ENCODE peak calls at places on chromosomes 7 and 10, in six cellular contexts. B, G, Y, R, X and D are unnamed samples.

GRCh38 chr7:152674860-152675760 is 831 bp downstream of the XRCC2 start:
- DNase-seq in B (no peak), G (no peak), Y (no peak), R (no peak), X (peak), D (no peak)

GRCh38 chr10:94320285-94320914 is 42.3 kb downstream of the NOC3L start:
- DNase-seq in B (peak), G (no peak), Y (no peak), R (peak), X (peak), D (peak)

GRCh38 chr7:143979999-143980398 is 20.1 kb upstream of the OR6B1 start:
- DNase-seq in B (no peak), G (no peak), Y (no peak), R (no peak), X (no peak), D (no peak)

GRCh38 chr7:45324683-45325237 is 167.2 kb downstream of the RAMP3 start:
- DNase-seq in B (no peak), G (no peak), Y (no peak), R (no peak), X (no peak), D (no peak)

GRCh38 chr7:40922316-40922670 is 780.6 kb downstream of the INHBA start:
- DNase-seq in B (no peak), G (no peak), Y (no peak), R (no peak), X (no peak), D (no peak)

GRCh38 chr10:88687853-88688467 is 18.1 kb upstream of the LIPK start:
- DNase-seq in B (no peak), G (no peak), Y (no peak), R (no peak), X (no peak), D (no peak)

GRCh38 chr7:11332865-11333228 is 359.2 kb downstream of the PHF14 start:
- DNase-seq in B (no peak), G (no peak), Y (no peak), R (no peak), X (no peak), D (no peak)

GRCh38 chr10:70996549-70996948 is 108.2 kb upstream of the PCBD1 start:
- DNase-seq in B (no peak), G (no peak), Y (no peak), R (no peak), X (no peak), D (no peak)

GRCh38 chr10:102196893-102197292 is 29.2 kb upstream of the ELOVL3 start:
- DNase-seq in B (no peak), G (no peak), Y (no peak), R (no peak), X (no peak), D (no peak)

GRCh38 chr7:140485463-140486265 is 6.4 kb upstream of the MKRN1 start:
- DNase-seq in B (no peak), G (no peak), Y (no peak), R (peak), X (no peak), D (no peak)

GRCh38 chr7:35513828-35514227 is 181.1 kb downstream of the HERPUD2 start:
- DNase-seq in B (no peak), G (no peak), Y (no peak), R (no peak), X (no peak), D (no peak)

GRCh38 chr10:88281592-88282268 is 301.4 kb downstream of the RNLS start:
- DNase-seq in B (no peak), G (no peak), Y (no peak), R (no peak), X (no peak), D (no peak)

GRCh38 chr7:113996405-113996804 is 77.6 kb upstream of the PPP1R3A start:
- DNase-seq in B (no peak), G (no peak), Y (no peak), R (no peak), X (no peak), D (no peak)

GRCh38 chr10:97372233-97372875 is 28.8 kb downstream of the RRP12 start:
- DNase-seq in B (no peak), G (no peak), Y (no peak), R (no peak), X (no peak), D (no peak)

GRCh38 chr7:40611472-40611871 is 476.7 kb downstream of the SUGCT start:
- DNase-seq in B (no peak), G (no peak), Y (no peak), R (no peak), X (no peak), D (no peak)

GRCh38 chr10:72084094-72084459 is 4.3 kb downstream of the SPOCK2 start:
- DNase-seq in B (no peak), G (no peak), Y (no peak), R (no peak), X (no peak), D (no peak)

GRCh38 chr7:154505362-154505761 is 453.2 kb downstream of the DPP6 start:
- DNase-seq in B (no peak), G (no peak), Y (peak), R (no peak), X (no peak), D (no peak)

GRCh38 chr10:11255796-11256444 is 238.2 kb downstream of the CELF2 start:
- DNase-seq in B (no peak), G (no peak), Y (no peak), R (no peak), X (peak), D (peak)

GRCh38 chr10:100303724-100304319 is 17.3 kb upstream of the BLOC1S2 start:
- DNase-seq in B (peak), G (no peak), Y (no peak), R (no peak), X (no peak), D (no peak)

GRCh38 chr7:116705419-116705818 is 33.4 kb downstream of the MET start:
- DNase-seq in B (no peak), G (no peak), Y (no peak), R (no peak), X (no peak), D (no peak)

GRCh38 chr10:47380341-47381215 is 3.5 kb downstream of the ZNF488 start:
- DNase-seq in B (no peak), G (peak), Y (no peak), R (peak), X (no peak), D (no peak)

GRCh38 chr7:67267914-67268313 is 271.3 kb downstream of the TYW1 start:
- DNase-seq in B (no peak), G (no peak), Y (no peak), R (no peak), X (no peak), D (no peak)

DNA sequence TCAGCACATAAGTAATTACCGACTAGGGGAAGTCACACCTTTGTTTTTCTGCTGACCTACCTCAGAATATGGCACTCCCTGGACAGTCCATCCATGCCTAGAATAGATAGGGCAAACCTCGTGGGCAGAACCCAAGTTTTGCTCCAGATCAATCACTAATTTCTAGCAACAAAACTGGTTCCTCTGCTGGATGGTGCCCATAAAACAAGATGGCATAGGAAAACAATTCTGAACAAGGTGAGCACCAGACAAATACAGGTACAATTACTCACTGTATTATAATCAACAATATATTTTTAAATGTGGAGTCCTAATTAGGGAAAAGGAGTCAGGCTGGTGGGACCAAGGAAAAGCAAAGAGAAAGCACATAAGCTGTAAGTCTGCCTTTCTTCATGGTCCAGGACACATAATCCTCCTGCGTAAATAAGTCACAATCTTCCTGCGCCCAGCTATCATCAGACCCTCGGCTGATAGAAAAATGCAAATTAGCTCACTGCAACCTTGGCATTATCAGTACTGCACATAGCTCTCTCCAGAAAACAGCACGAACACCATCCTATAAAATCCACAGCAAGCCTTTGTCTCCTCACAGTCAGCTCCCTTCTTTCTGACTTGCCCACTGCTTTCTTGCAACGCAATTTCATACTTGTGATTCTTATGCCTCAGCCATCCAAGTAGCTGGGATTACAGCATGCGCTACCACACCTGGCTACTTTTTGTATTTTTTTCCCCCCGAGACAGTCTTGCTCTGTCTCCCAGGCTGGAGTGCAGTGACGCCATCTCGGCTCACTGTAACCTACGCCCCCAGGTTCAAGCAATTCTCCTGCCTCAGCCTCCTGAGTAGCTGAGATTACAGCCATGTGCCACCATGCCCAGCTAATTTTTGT is 15.1 kb downstream of the URGCP start:
- DNase-seq in B (no peak), G (no peak), Y (no peak), R (no peak), X (no peak), D (no peak)
- H3K27ac ChIP-seq in B (no peak), G (no peak), Y (no peak), R (no peak), X (no peak), D (no peak)

GRCh38 chr7:91310829-91311460 is 46.7 kb downstream of the FZD1 start:
- DNase-seq in B (no peak), G (no peak), Y (no peak), R (peak), X (no peak), D (no peak)
- H3K27ac ChIP-seq in B (no peak), G (no peak), Y (no peak), R (no peak), X (no peak), D (no peak)

DNA sequence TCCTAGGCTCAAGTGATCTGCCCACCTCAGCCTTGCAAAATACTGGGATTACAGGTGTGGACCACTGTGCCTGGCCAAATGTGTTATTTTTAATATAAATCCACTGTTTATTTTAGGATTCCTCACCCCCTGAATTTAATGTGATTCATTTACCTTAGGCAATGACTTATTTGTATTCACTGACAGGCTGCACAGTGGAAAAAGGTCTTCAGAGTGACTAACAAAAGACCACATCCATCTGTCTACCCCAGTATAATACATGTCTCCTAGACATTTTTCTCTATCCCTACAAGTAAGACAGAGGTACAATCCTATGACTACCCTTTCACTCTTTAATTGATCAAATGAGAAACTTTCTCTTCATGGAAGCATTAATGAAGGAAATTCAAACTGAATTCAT is 230.2 kb downstream of the AHR start:
- DNase-seq in B (no peak), G (no peak), Y (no peak), R (no peak), X (no peak), D (no peak)
- H3K27ac ChIP-seq in B (no peak), G (no peak), Y (no peak), R (no peak), X (no peak), D (no peak)

DNA sequence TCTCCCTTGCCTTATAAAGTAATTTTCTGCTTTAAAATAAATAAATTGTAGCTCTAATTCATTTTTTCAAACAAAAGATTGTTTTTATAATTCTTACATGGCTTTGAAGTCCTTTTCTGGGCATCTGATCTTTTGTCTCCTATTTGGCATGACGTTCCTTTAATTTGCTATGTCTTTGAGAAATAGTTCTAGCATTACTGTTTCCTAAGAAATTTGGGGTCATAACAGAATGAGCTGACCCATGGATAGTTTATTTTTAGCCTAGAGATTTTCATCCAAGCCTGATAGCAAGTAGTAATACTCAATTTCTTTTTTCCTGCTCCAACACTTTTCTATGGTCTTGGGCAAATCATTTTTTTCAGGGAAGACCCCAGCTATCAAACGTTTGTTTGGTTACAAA is 31.4 kb downstream of the CCDC71L start:
- DNase-seq in B (no peak), G (no peak), Y (no peak), R (no peak), X (no peak), D (no peak)
- H3K27ac ChIP-seq in B (no peak), G (no peak), Y (no peak), R (no peak), X (no peak), D (no peak)

GRCh38 chr7:30255096-30255769 is 29.2 kb upstream of the ZNRF2 start:
- DNase-seq in B (no peak), G (no peak), Y (no peak), R (no peak), X (no peak), D (no peak)
- H3K27ac ChIP-seq in B (no peak), G (no peak), Y (no peak), R (no peak), X (no peak), D (no peak)

GRCh38 chr7:47539398-47540052 is 42.4 kb downstream of the TNS3 start:
- DNase-seq in B (no peak), G (no peak), Y (no peak), R (no peak), X (peak), D (peak)
- H3K27ac ChIP-seq in B (no peak), G (no peak), Y (no peak), R (no peak), X (no peak), D (peak)

DNA sequence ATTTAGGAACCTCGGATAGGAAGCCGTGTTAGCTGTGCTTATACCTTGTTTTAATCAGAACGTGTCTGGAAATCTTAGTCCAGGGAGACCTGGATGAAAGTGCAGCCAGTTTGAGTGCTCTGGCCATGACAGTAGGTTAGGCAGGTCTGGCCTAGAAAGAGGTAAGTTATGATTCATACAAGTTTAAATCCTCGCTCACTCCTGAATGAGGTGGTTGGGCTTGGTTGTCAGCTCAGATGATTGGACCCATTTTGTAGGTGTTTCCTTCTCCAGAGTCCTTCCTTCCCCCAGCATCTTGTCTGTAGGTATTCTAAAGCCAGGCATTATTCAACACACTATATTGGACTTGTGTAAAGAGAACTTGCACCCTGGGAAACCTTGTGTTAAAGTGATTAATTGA is 561.9 kb upstream of the GALNT17 start:
- DNase-seq in B (no peak), G (no peak), Y (no peak), R (no peak), X (no peak), D (no peak)
- H3K27ac ChIP-seq in B (no peak), G (no peak), Y (no peak), R (no peak), X (no peak), D (no peak)

DNA sequence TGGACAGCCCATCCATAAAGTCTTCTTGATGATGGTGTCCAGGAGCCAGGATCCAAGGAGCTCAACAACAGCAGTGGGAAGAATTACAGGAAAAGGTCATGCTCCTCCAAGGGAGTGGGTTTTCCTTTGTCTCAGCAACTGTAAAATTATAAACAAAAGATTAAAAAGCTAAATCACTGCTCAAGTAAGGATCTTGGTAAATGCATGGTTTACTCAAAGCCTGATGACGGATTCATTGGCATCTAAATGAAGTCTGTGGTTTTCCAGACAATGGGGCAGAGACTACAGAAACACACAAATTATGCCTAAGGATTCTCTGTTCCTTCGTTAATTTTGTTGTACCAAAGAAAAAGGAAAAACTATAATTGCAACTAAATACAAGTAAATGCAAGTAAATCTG is 36.4 kb upstream of the DLX6 start:
- DNase-seq in B (no peak), G (no peak), Y (no peak), R (no peak), X (no peak), D (no peak)
- H3K27ac ChIP-seq in B (no peak), G (no peak), Y (no peak), R (no peak), X (no peak), D (no peak)

GRCh38 chr7:103795112-103795511 is 194.3 kb downstream of the RELN start:
- DNase-seq in B (no peak), G (no peak), Y (no peak), R (no peak), X (no peak), D (no peak)

GRCh38 chr7:103796296-103796962 is 193.0 kb downstream of the RELN start:
- DNase-seq in B (no peak), G (no peak), Y (no peak), R (no peak), X (no peak), D (no peak)

GRCh38 chr7:103793614-103794013 is 195.8 kb downstream of the RELN start:
- DNase-seq in B (no peak), G (no peak), Y (no peak), R (no peak), X (no peak), D (no peak)

GRCh38 chr7:103795787-103796186 is 193.7 kb downstream of the RELN start:
- DNase-seq in B (no peak), G (no peak), Y (no peak), R (no peak), X (no peak), D (no peak)

GRCh38 chr7:103794424-103794823 is 195.0 kb downstream of the RELN start:
- DNase-seq in B (no peak), G (no peak), Y (no peak), R (no peak), X (no peak), D (no peak)
- H3K27ac ChIP-seq in B (no peak), G (no peak), Y (no peak), R (no peak), X (no peak), D (no peak)